ENCODE peak calls at places on chromosomes 13 and 19, in seven cellular contexts. P, X, H, B, K, N and S are unnamed samples.

GRCh38 chr19:57276430-57276829 is 3.9 kb upstream of the ZNF460 start:
- DNase-seq in B (no peak), K (no peak), H (no peak), N (no peak), P (no peak), X (no peak), S (no peak)

GRCh38 chr19:49718511-49718910 is 27.6 kb downstream of the CPT1C start:
- DNase-seq in X (no peak), B (no peak), K (no peak), N (no peak), P (no peak), H (no peak), S (peak; percentile 24)

GRCh38 chr19:38765214-38765613 is 8.1 kb downstream of the LGALS7 start:
- DNase-seq in X (no peak), B (no peak), N (no peak), K (no peak), P (no peak), H (no peak), S (no peak)

GRCh38 chr13:28423010-28423409 is 71.9 kb downstream of the FLT1 start:
- DNase-seq in N (no peak), P (peak; percentile 79), H (no peak), B (peak; percentile 31), K (no peak), X (no peak), S (no peak)

GRCh38 chr13:30978981-30979956 is 46.8 kb downstream of the TEX26 start:
- DNase-seq in N (peak; percentile 19), P (no peak), K (no peak), H (peak; percentile 96), X (no peak), B (peak; percentile 38), S (no peak)

GRCh38 chr19:45906221-45906620 is 3.8 kb upstream of the MYPOP start:
- DNase-seq in P (no peak), X (no peak), H (no peak), N (no peak), B (no peak), K (no peak), S (peak; percentile 19)

GRCh38 chr13:20438801-20439200 is 86.9 kb downstream of the CRYL1 start:
- DNase-seq in K (no peak), H (no peak), P (no peak), X (no peak), N (no peak), B (no peak), S (no peak)

GRCh38 chr13:70893832-70894231 is 785.6 kb upstream of the KLHL1 start:
- DNase-seq in K (no peak), N (no peak), P (no peak), B (no peak), H (no peak), X (no peak), S (peak; percentile 38)

GRCh38 chr13:67075239-67075638 is 154.9 kb downstream of the PCDH9 start:
- DNase-seq in N (no peak), B (no peak), H (no peak), P (no peak), X (no peak), K (no peak), S (no peak)

GRCh38 chr13:26213345-26213744 is 8.8 kb downstream of the RNF6 start:
- DNase-seq in X (no peak), N (no peak), P (no peak), B (no peak), H (no peak), K (no peak), S (no peak)

GRCh38 chr19:10835089-10835753 is 791 bp downstream of the TMED1 start:
- DNase-seq in N (no peak), X (no peak), B (no peak), H (no peak), P (peak; percentile 79), K (peak; percentile 42), S (no peak)

GRCh38 chr19:39246951-39247669 is 1.5 kb downstream of the IFNL4 start:
- DNase-seq in H (peak; percentile 90), N (no peak), K (peak; percentile 34), B (peak; percentile 29), P (peak; percentile 81), X (no peak), S (no peak)

GRCh38 chr13:101417043-101417406 is 717 bp upstream of the NALCN start:
- DNase-seq in K (no peak), B (no peak), H (no peak), X (no peak), N (no peak), P (no peak), S (peak; percentile 70)

GRCh38 chr19:8638078-8638619 is 7.7 kb downstream of the NFILZ start:
- DNase-seq in N (peak; percentile 47), P (no peak), K (peak; percentile 68), H (no peak), X (peak; percentile 41), B (no peak), S (peak; percentile 36)

GRCh38 chr13:49409008-49409407 is 34.9 kb downstream of the CAB39L start:
- DNase-seq in N (no peak), K (no peak), P (no peak), X (no peak), B (no peak), H (peak; percentile 48), S (no peak)

GRCh38 chr13:28047784-28048388 is 52.5 kb downstream of the FLT3 start:
- DNase-seq in N (no peak), K (no peak), X (no peak), B (no peak), H (no peak), P (no peak), S (peak; percentile 13)

GRCh38 chr13:101811440-101811839 is 359.0 kb downstream of the ITGBL1 start:
- DNase-seq in P (no peak), K (no peak), N (no peak), H (no peak), X (no peak), B (no peak), S (no peak)

GRCh38 chr19:46818812-46819211 is 30.4 kb upstream of the SLC1A5 start:
- DNase-seq in B (no peak), K (no peak), N (no peak), H (peak; percentile 72), X (no peak), P (no peak), S (peak; percentile 10)

GRCh38 chr13:80717834-80718233 is 376.9 kb upstream of the SPRY2 start:
- DNase-seq in N (no peak), K (no peak), X (no peak), H (no peak), P (no peak), B (no peak), S (no peak)

GRCh38 chr19:19475845-19476828 is 39.2 kb downstream of the TSSK6 start:
- DNase-seq in H (peak; percentile 81), P (peak; percentile 62), X (no peak), N (no peak), K (no peak), B (no peak), S (no peak)
- TF ChIP-seq CTCF in H (peak; percentile 78), P (no peak), X (no peak), N (no peak), K (no peak), B (no peak), S (peak; percentile 69)

DNA sequence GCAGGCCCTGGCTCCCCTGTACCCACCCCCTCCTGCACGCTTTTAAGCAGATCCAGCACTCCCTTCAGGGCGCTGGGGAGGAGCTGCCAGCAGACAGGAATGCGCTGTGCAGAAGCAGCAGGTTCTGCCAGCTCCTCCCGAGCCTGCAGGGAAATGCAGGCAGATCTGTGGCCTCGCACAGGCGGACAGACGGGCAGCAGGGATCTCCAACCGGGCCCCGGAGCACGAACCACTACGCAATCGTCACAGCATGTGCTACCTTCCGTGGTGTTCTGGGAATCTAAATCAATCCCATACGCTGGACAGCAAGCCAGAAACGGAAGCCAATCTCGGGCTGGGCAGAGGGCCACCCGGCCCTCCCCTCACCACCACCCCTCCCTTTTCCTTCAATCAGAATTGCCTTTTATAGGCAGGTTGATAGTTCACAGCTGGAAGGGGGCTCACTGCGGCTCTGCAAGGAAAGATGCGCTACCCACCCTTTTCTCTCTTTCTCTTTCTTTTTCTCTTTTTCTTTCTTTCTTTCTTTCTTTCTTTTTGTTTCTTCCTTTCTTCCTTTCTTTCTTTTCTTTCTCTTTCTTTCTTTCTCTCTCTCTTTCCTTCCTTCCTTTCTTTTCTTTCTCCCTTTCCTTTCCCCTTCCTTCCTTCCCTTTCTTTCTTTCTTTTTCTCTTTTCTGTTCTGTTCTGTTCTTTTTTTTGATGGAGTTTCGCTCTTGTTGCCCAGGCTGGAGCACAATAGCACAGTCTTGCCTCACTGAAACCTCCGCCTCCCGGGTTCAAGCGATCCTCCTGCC is 99.9 kb downstream of the GNG7 start:
- DNase-seq in B (peak; percentile 46), N (peak; percentile 87), P (no peak), K (peak; percentile 85), H (peak; percentile 92), X (no peak), S (peak; percentile 73)
- H3K4me3 ChIP-seq in B (peak overlapping the region; percentile 9), N (no peak overlapping the region), P (no peak overlapping the region), K (no peak overlapping the region), H (no peak overlapping the region), X (peak overlapping the region; percentile 29), S (peak overlapping the region; percentile 27)

DNA sequence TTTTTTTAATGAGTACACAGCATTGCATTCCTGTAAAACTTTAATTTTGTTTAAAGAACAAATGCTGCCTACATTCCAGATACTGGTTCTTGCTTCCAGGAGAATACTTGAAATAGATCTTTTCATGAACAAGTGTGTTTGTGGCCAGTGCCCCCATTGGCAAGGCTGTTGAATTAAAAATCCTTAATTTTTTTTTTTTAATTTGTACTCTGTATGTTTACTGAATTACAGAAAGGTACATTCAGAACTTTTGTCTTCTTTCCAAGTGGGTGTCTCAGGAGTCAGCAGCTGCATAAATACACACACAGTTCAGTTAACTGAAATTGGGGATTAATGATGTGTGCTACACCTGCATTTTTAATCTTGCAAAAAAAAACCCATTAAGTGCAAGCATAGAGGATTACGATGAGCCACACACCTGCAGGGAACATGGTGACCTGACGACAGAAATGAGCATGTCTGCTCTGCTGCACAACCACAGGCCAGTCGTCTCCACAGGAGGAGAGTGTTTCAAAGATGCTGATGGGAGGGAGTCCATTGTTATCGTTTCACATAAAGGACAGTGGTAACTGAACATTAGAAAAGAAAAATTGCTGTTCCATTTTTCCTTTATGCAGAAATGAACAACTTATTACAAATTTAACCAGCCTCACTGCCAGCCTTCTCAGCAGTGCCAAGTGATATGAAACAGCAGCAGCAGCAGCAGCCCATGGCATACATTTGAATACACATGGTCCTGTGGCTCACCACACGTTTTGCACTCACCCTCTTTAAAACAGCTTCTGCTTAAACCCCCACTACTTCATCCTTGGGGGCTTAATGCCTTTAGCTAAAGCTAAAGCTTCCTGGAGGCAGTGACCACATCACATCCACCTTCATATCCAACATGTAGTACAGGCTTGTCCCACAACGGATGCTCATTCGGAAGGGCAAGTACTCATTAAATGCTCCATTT is 72.3 kb upstream of the RFC3 start:
- DNase-seq in B (no peak), K (peak; percentile 23), P (no peak), N (no peak), X (no peak), H (no peak), S (no peak)
- H3K27ac ChIP-seq in B (no peak overlapping the region), K (peak overlapping the region; percentile 74), P (peak overlapping the region; percentile 7), N (peak overlapping the region; percentile 9), X (no peak overlapping the region), H (no peak overlapping the region), S (no peak overlapping the region)

DNA sequence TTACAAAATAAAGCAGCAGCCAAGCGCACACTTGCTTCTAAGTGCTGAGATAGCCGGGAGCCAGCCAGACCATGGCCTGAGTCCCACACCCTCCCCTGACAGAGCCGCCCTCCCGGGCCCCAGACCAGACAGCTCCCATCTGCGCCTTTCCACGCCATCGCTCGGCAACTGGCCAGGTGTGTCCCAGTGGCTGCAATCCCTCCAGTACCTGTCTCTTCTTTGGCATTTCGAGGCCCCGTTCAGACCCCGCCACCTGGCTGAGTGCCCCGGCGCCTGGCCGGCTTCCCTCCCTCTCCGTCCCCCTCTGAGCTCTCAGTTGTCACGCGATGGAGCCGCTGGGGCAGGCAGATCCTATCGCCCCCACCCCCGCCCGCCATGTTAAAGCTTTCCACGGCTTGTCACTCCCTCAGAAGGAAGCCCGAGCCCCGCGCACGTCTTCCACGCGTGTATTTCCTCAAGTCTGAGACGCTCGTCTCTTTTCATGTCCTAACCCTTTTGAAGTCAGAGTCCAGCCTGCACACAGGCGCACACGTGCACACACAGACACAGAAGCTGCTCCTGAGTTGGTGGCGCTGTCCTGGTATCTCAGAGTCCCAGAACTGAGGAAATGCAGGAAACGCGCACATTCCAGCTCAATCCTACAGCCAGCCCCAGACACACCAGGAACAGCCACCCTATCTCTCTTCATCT is 7.9 kb downstream of the MLLT1 start:
- DNase-seq in P (peak; percentile 84), B (peak; percentile 58), K (peak; percentile 81), N (peak; percentile 65), H (peak; percentile 53), X (no peak), S (no peak)
- TF ChIP-seq CTCF in P (no peak), B (no peak), K (no peak), N (no peak), H (no peak), X (no peak), S (peak; percentile 26)